ENCODE peak calls at places on chromosomes 13 and 19, in nine cellular contexts. N is foreskin fibroblast; U is LHCN-M2; H is A172; Y is amygdala; P is stimulated activated CD8-positive, alpha-beta memory T cell treated with anti-CD3 and anti-CD28 coated beads, Interleukin-2, amount 100 ng/mL, for 1 hour; X is T-helper 17 cell; T is neural progenitor cell; A is lung. M is an unnamed sample.

GRCh38 chr13:37811441-37811840 is 58.1 kb downstream of the TRPC4 start:
- DNase-seq in N (no peak), U (no peak), H (no peak), Y (no peak), P (no peak), X (no peak), T (no peak), A (no peak), M (no peak)

GRCh38 chr19:8310342-8311055 is 2.3 kb upstream of the CD320 start:
- DNase-seq in N (no peak), U (no peak), H (no peak), Y (no peak), P (no peak), X (no peak), T (no peak), A (no peak), M (no peak)

GRCh38 chr13:98108330-98108729 is 34.6 kb upstream of the FARP1 start:
- DNase-seq in N (no peak), U (no peak), H (peak), Y (no peak), P (no peak), X (no peak), T (no peak), A (no peak), M (no peak)

GRCh38 chr19:48506138-48506733 is 5.4 kb downstream of the LMTK3 start:
- DNase-seq in N (peak), U (peak), H (peak), Y (no peak), P (no peak), X (no peak), T (peak), A (no peak), M (no peak)

GRCh38 chr19:16537111-16537510 is 5.1 kb downstream of the CHERP start:
- DNase-seq in N (no peak), U (no peak), H (no peak), Y (no peak), P (no peak), X (no peak), T (no peak), A (no peak), M (no peak)

GRCh38 chr19:55082023-55082851 is 6.6 kb downstream of the EPS8L1 start:
- DNase-seq in N (peak), U (peak), H (no peak), Y (no peak), P (no peak), X (no peak), T (peak), A (no peak), M (no peak)

GRCh38 chr19:41217741-41218140 is 1.3 kb upstream of the AXL start:
- DNase-seq in N (no peak), U (no peak), H (no peak), Y (no peak), P (no peak), X (no peak), T (no peak), A (no peak), M (no peak)

GRCh38 chr13:74133657-74134201 is 475 bp downstream of the KLF12 start:
- DNase-seq in N (peak), U (peak), H (peak), Y (peak), P (peak), X (peak), T (peak), A (peak), M (peak)

GRCh38 chr19:10593820-10594637 is 6.9 kb upstream of the AP1M2 start:
- DNase-seq in N (peak), U (no peak), H (no peak), Y (peak), P (no peak), X (no peak), T (no peak), A (no peak), M (no peak)

GRCh38 chr19:15669440-15669839 is 3.4 kb upstream of the CYP4F12 start:
- DNase-seq in N (no peak), U (no peak), H (no peak), Y (no peak), P (no peak), X (no peak), T (no peak), A (no peak), M (no peak)

GRCh38 chr13:99258946-99259345 is 767 bp upstream of the GPR18 start:
- DNase-seq in N (no peak), U (no peak), H (no peak), Y (no peak), P (no peak), X (no peak), T (no peak), A (no peak), M (no peak)

GRCh38 chr19:8257052-8257443 is 47.9 kb downstream of the CERS4 start:
- DNase-seq in N (no peak), U (no peak), H (peak), Y (no peak), P (no peak), X (no peak), T (no peak), A (no peak), M (no peak)

GRCh38 chr13:66640231-66640630 is 589.9 kb downstream of the PCDH9 start:
- DNase-seq in N (no peak), U (no peak), H (no peak), Y (no peak), P (no peak), X (no peak), T (no peak), A (no peak), M (no peak)

GRCh38 chr13:112839347-112840105 is 129.5 kb upstream of the MCF2L start:
- DNase-seq in N (peak), U (no peak), H (no peak), Y (no peak), P (no peak), X (no peak), T (no peak), A (no peak), M (no peak)

GRCh38 chr19:38953677-38954076 is 21.9 kb downstream of the FBXO17 start:
- DNase-seq in N (no peak), U (no peak), H (no peak), Y (no peak), P (no peak), X (no peak), T (no peak), A (no peak), M (no peak)

GRCh38 chr13:68490594-68490993 is 1260.5 kb upstream of the PCDH9 start:
- DNase-seq in N (no peak), U (no peak), H (no peak), Y (no peak), P (no peak), X (no peak), T (no peak), A (no peak), M (no peak)

GRCh38 chr19:12365372-12366162 is at the start of gene ZNF442:
- DNase-seq in N (peak), U (peak), H (peak), Y (peak), P (peak), X (peak), T (peak), A (peak), M (peak)

GRCh38 chr13:30881931-30882899 is 23.9 kb upstream of the MEDAG start:
- DNase-seq in N (no peak), U (no peak), H (no peak), Y (no peak), P (no peak), X (no peak), T (peak), A (no peak), M (no peak)

GRCh38 chr13:29859971-29860370 is 9.6 kb upstream of the UBL3 start:
- DNase-seq in N (peak), U (peak), H (no peak), Y (no peak), P (no peak), X (no peak), T (no peak), A (no peak), M (no peak)

GRCh38 chr13:94318418-94318817 is 161.1 kb downstream of the DCT start:
- DNase-seq in N (peak), U (peak), H (no peak), Y (no peak), P (no peak), X (no peak), T (no peak), A (no peak), M (no peak)